ENCODE peak calls at places on chromosomes 4 and X, in seven cellular contexts. One of them, this sample, is unnamed.
A peak's percentile ranks its signal among the peaks of the same experiment; 100 is the strongest.

GRCh38 chrX:119067023-119067739 is 5.6 kb upstream of the CT47C1 start:
- DNase-seq in head of caudate nucleus: peak; percentile 38
- DNase-seq in aorta: peak; percentile 84
- DNase-seq in stimulated activated naive CD4-positive, alpha-beta T cell: no peak
- DNase-seq in activated naive CD8-positive, alpha-beta T cell treated with anti-CD3 and anti-CD28 coated beads, Interleukin-2, amount 10 ng/mL, durations not matched to agents 7 days and 5 days: no peak
- DNase-seq in AG20443: peak; percentile 72
- DNase-seq in NCI-H2081: peak; percentile 62
- DNase-seq in this sample: no peak

GRCh38 chrX:106698693-106699092 is 27.8 kb upstream of the RNF128 start:
- DNase-seq in head of caudate nucleus: no peak
- DNase-seq in aorta: no peak
- DNase-seq in stimulated activated naive CD4-positive, alpha-beta T cell: no peak
- DNase-seq in activated naive CD8-positive, alpha-beta T cell treated with anti-CD3 and anti-CD28 coated beads, Interleukin-2, amount 10 ng/mL, durations not matched to agents 7 days and 5 days: no peak
- DNase-seq in AG20443: peak; percentile 52
- DNase-seq in NCI-H2081: no peak
- DNase-seq in this sample: no peak

GRCh38 chr4:33160126-33160525 is 2440.0 kb downstream of the PCDH7 start:
- DNase-seq in head of caudate nucleus: no peak
- DNase-seq in aorta: no peak
- DNase-seq in stimulated activated naive CD4-positive, alpha-beta T cell: no peak
- DNase-seq in activated naive CD8-positive, alpha-beta T cell treated with anti-CD3 and anti-CD28 coated beads, Interleukin-2, amount 10 ng/mL, durations not matched to agents 7 days and 5 days: no peak
- DNase-seq in AG20443: peak; percentile 56
- DNase-seq in NCI-H2081: peak; percentile 13
- DNase-seq in this sample: no peak

GRCh38 chr4:25212822-25213221 is 21.0 kb upstream of the PI4K2B start:
- DNase-seq in head of caudate nucleus: no peak
- DNase-seq in aorta: no peak
- DNase-seq in stimulated activated naive CD4-positive, alpha-beta T cell: no peak
- DNase-seq in activated naive CD8-positive, alpha-beta T cell treated with anti-CD3 and anti-CD28 coated beads, Interleukin-2, amount 10 ng/mL, durations not matched to agents 7 days and 5 days: no peak
- DNase-seq in AG20443: no peak
- DNase-seq in NCI-H2081: no peak
- DNase-seq in this sample: no peak

GRCh38 chr4:141684785-141685184 is 48.4 kb downstream of the IL15 start:
- DNase-seq in head of caudate nucleus: no peak
- DNase-seq in aorta: no peak
- DNase-seq in stimulated activated naive CD4-positive, alpha-beta T cell: no peak
- DNase-seq in activated naive CD8-positive, alpha-beta T cell treated with anti-CD3 and anti-CD28 coated beads, Interleukin-2, amount 10 ng/mL, durations not matched to agents 7 days and 5 days: no peak
- DNase-seq in AG20443: no peak
- DNase-seq in NCI-H2081: no peak
- DNase-seq in this sample: no peak

GRCh38 chr4:135365065-135365464 is 1163.5 kb upstream of the PABPC4L start:
- DNase-seq in head of caudate nucleus: no peak
- DNase-seq in aorta: no peak
- DNase-seq in stimulated activated naive CD4-positive, alpha-beta T cell: no peak
- DNase-seq in activated naive CD8-positive, alpha-beta T cell treated with anti-CD3 and anti-CD28 coated beads, Interleukin-2, amount 10 ng/mL, durations not matched to agents 7 days and 5 days: no peak
- DNase-seq in AG20443: no peak
- DNase-seq in NCI-H2081: no peak
- DNase-seq in this sample: no peak

GRCh38 chrX:20265221-20265725 is 1.4 kb downstream of the RPS6KA3 start:
- DNase-seq in head of caudate nucleus: peak; percentile 5
- DNase-seq in aorta: peak; percentile 86
- DNase-seq in stimulated activated naive CD4-positive, alpha-beta T cell: peak; percentile 32
- DNase-seq in activated naive CD8-positive, alpha-beta T cell treated with anti-CD3 and anti-CD28 coated beads, Interleukin-2, amount 10 ng/mL, durations not matched to agents 7 days and 5 days: peak; percentile 55
- DNase-seq in AG20443: peak; percentile 61
- DNase-seq in NCI-H2081: peak; percentile 13
- DNase-seq in this sample: peak; percentile 80

GRCh38 chr4:82043081-82043808 is 330.5 kb downstream of the HNRNPD start:
- DNase-seq in head of caudate nucleus: no peak
- DNase-seq in aorta: no peak
- DNase-seq in stimulated activated naive CD4-positive, alpha-beta T cell: no peak
- DNase-seq in activated naive CD8-positive, alpha-beta T cell treated with anti-CD3 and anti-CD28 coated beads, Interleukin-2, amount 10 ng/mL, durations not matched to agents 7 days and 5 days: no peak
- DNase-seq in AG20443: peak; percentile 8
- DNase-seq in NCI-H2081: no peak
- DNase-seq in this sample: no peak

GRCh38 chr4:177479063-177479462 is 36.8 kb upstream of the AGA start:
- DNase-seq in head of caudate nucleus: no peak
- DNase-seq in aorta: no peak
- DNase-seq in stimulated activated naive CD4-positive, alpha-beta T cell: no peak
- DNase-seq in activated naive CD8-positive, alpha-beta T cell treated with anti-CD3 and anti-CD28 coated beads, Interleukin-2, amount 10 ng/mL, durations not matched to agents 7 days and 5 days: no peak
- DNase-seq in AG20443: no peak
- DNase-seq in NCI-H2081: no peak
- DNase-seq in this sample: no peak

GRCh38 chr4:74615411-74615810 is 170.5 kb downstream of the AREG start:
- DNase-seq in head of caudate nucleus: no peak
- DNase-seq in aorta: no peak
- DNase-seq in stimulated activated naive CD4-positive, alpha-beta T cell: no peak
- DNase-seq in activated naive CD8-positive, alpha-beta T cell treated with anti-CD3 and anti-CD28 coated beads, Interleukin-2, amount 10 ng/mL, durations not matched to agents 7 days and 5 days: no peak
- DNase-seq in AG20443: no peak
- DNase-seq in NCI-H2081: no peak
- DNase-seq in this sample: no peak